ENCODE peak calls at places on chromosome 13, in seven cellular contexts. B is stimulated activated CD4-positive, alpha-beta T cell treated with anti-CD3 and anti-CD28 coated beads, TNF-alpha, amount 100 ng/mL, for 4 hours; T is GM04504; J is progenitor cell of endocrine pancreas; X is HCEC 1CT; W is colonic mucosa; Y is ovary. C is an unnamed sample.

GRCh38 chr13:24306632-24307031 is 2.7 kb upstream of the C1QTNF9 start:
- DNase-seq in B (no peak), T (peak), J (no peak), X (peak), W (no peak), Y (no peak), C (no peak)

GRCh38 chr13:27022571-27023311 is 148.9 kb downstream of the USP12 start:
- DNase-seq in B (no peak), T (peak), J (no peak), X (peak), W (no peak), Y (no peak), C (peak)

GRCh38 chr13:45073809-45074208 is 46.5 kb upstream of the GTF2F2 start:
- DNase-seq in B (no peak), T (no peak), J (no peak), X (no peak), W (no peak), Y (no peak), C (no peak)

GRCh38 chr13:97391201-97391600 is 42.8 kb upstream of the RAP2A start:
- DNase-seq in B (no peak), T (no peak), J (no peak), X (no peak), W (no peak), Y (no peak), C (no peak)

GRCh38 chr13:111035861-111036260 is 79.2 kb upstream of the ARHGEF7 start:
- DNase-seq in B (no peak), T (no peak), J (no peak), X (no peak), W (no peak), Y (no peak), C (no peak)

GRCh38 chr13:50386527-50387123 is 371.4 kb downstream of the KCNRG start:
- DNase-seq in B (no peak), T (peak), J (no peak), X (no peak), W (no peak), Y (no peak), C (no peak)

GRCh38 chr13:64723735-64724134 is 2506.4 kb downstream of the PCDH9 start:
- DNase-seq in B (no peak), T (peak), J (no peak), X (no peak), W (no peak), Y (no peak), C (no peak)

GRCh38 chr13:113647351-113648217 is 10.4 kb downstream of the ATP4B start:
- DNase-seq in B (no peak), T (peak), J (no peak), X (no peak), W (peak), Y (peak), C (peak)

GRCh38 chr13:112969692-112970338 is 801 bp downstream of the MCF2L start:
- DNase-seq in B (no peak), T (no peak), J (no peak), X (no peak), W (no peak), Y (peak), C (peak)

GRCh38 chr13:32330438-32330837 is 15.1 kb downstream of the BRCA2 start:
- DNase-seq in B (no peak), T (peak), J (no peak), X (peak), W (no peak), Y (no peak), C (no peak)

GRCh38 chr13:53648673-53649072 is 620.1 kb downstream of the OLFM4 start:
- DNase-seq in B (no peak), T (no peak), J (no peak), X (no peak), W (no peak), Y (no peak), C (no peak)

GRCh38 chr13:101415358-101416174 is 742 bp downstream of the NALCN start:
- DNase-seq in B (no peak), T (no peak), J (peak), X (no peak), W (no peak), Y (peak), C (peak)

GRCh38 chr13:71866173-71867091 is 572 bp downstream of the DACH1 start:
- DNase-seq in B (no peak), T (no peak), J (peak), X (no peak), W (peak), Y (peak), C (peak)

GRCh38 chr13:49308977-49309408 is 61.3 kb downstream of the CDADC1 start:
- DNase-seq in B (no peak), T (no peak), J (no peak), X (no peak), W (no peak), Y (peak), C (no peak)

GRCh38 chr13:36918246-36919060 is 1.6 kb downstream of the SMAD9 start:
- DNase-seq in B (no peak), T (peak), J (no peak), X (peak), W (no peak), Y (no peak), C (no peak)

GRCh38 chr13:94595006-94595942 is 678 bp downstream of the TGDS start:
- DNase-seq in B (peak), T (no peak), J (no peak), X (peak), W (peak), Y (no peak), C (no peak)

GRCh38 chr13:83516781-83517180 is 365.5 kb downstream of the SLITRK1 start:
- DNase-seq in B (no peak), T (no peak), J (no peak), X (no peak), W (no peak), Y (no peak), C (no peak)